ENCODE peak calls at places on chromosomes 2 and 18, in eight cellular contexts. J, Z, U, L, D, N, B and F are unnamed samples.

GRCh38 chr2:218031771-218032257 is 29.0 kb upstream of the TNS1 start:
- DNase-seq in J (no peak), Z (no peak), U (no peak), L (no peak), D (no peak), N (no peak), B (no peak), F (no peak)

GRCh38 chr18:14976736-14977430 is 228.9 kb downstream of the ANKRD30B start:
- DNase-seq in J (no peak), Z (peak; percentile 49), U (no peak), L (no peak), D (no peak), N (no peak), B (no peak), F (no peak)

GRCh38 chr2:219592721-219593120 is 4.9 kb upstream of the STK11IP start:
- DNase-seq in J (no peak), Z (no peak), U (no peak), L (no peak), D (no peak), N (no peak), B (no peak), F (no peak)

GRCh38 chr2:42132966-42133641 is 36.0 kb upstream of the EML4 start:
- DNase-seq in J (peak; percentile 97), Z (peak; percentile 98), U (peak; percentile 47), L (peak; percentile 77), D (no peak), N (peak; percentile 83), B (peak; percentile 71), F (peak; percentile 57)

GRCh38 chr2:169676357-169676756 is 17.8 kb downstream of the CFAP210 start:
- DNase-seq in J (no peak), Z (no peak), U (no peak), L (no peak), D (no peak), N (no peak), B (no peak), F (no peak)

GRCh38 chr2:151795646-151796240 is 32.5 kb downstream of the ARL5A start:
- DNase-seq in J (no peak), Z (peak; percentile 16), U (no peak), L (no peak), D (no peak), N (no peak), B (no peak), F (no peak)

GRCh38 chr2:24517247-24517646 is 26.2 kb downstream of the NCOA1 start:
- DNase-seq in J (no peak), Z (no peak), U (no peak), L (no peak), D (no peak), N (no peak), B (no peak), F (no peak)

GRCh38 chr2:66343259-66343658 is 91.7 kb upstream of the MEIS1 start:
- DNase-seq in J (no peak), Z (no peak), U (no peak), L (no peak), D (no peak), N (no peak), B (no peak), F (no peak)

GRCh38 chr2:6470518-6470917 is 395.2 kb downstream of the CMPK2 start:
- DNase-seq in J (no peak), Z (no peak), U (no peak), L (no peak), D (no peak), N (no peak), B (no peak), F (no peak)

GRCh38 chr2:221817052-221817451 is 244.9 kb upstream of the EPHA4 start:
- DNase-seq in J (no peak), Z (peak; percentile 35), U (no peak), L (no peak), D (no peak), N (no peak), B (no peak), F (no peak)

GRCh38 chr2:73984922-73985317 is 210 bp downstream of the TET3 start:
- DNase-seq in J (no peak), Z (no peak), U (no peak), L (no peak), D (no peak), N (peak; percentile 33), B (peak; percentile 65), F (no peak)

GRCh38 chr2:240138275-240138984 is 2.0 kb downstream of the OTOS start:
- DNase-seq in J (no peak), Z (peak; percentile 8), U (no peak), L (no peak), D (no peak), N (no peak), B (no peak), F (no peak)

GRCh38 chr2:70069049-70069448 is 18.2 kb upstream of the PCBP1 start:
- DNase-seq in J (no peak), Z (no peak), U (no peak), L (no peak), D (no peak), N (peak; percentile 38), B (no peak), F (no peak)

GRCh38 chr2:43105586-43106562 is 120.5 kb downstream of the ZFP36L2 start:
- DNase-seq in J (no peak), Z (peak; percentile 83), U (no peak), L (no peak), D (no peak), N (no peak), B (peak; percentile 53), F (no peak)

GRCh38 chr18:24231773-24232735 is 93.2 kb downstream of the CABYR start:
- DNase-seq in J (no peak), Z (peak; percentile 41), U (no peak), L (no peak), D (no peak), N (no peak), B (no peak), F (no peak)

GRCh38 chr18:34806527-34806926 is 96.4 kb downstream of the DTNA start:
- DNase-seq in J (no peak), Z (peak; percentile 21), U (no peak), L (no peak), D (no peak), N (no peak), B (no peak), F (no peak)

GRCh38 chr2:28528206-28528605 is 32.3 kb downstream of the PLB1 start:
- DNase-seq in J (no peak), Z (no peak), U (no peak), L (no peak), D (no peak), N (no peak), B (peak; percentile 72), F (no peak)

DNA sequence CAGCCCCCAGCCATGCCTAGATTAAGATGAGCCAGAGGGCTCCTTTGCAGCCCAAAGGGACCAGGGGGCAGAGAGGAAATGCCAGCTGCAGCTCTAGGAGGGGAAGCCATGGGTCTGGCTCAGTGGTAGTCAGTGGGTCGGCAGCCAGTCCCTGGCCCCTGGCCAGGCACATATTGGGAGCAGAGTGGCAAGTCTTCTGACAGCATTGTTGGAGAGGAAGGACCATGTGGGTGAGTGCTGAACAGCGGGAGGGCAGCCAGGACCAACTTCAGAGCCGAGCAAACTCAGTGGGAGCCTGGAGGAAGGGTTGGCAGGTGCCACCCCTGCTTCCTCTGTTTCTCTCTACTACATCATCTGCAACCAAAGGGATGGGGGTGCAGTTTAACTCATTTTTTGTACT is 140.5 kb upstream of the PELI1 start:
- DNase-seq in J (no peak), Z (no peak), U (no peak), L (no peak), D (no peak), N (no peak), B (peak; percentile 28), F (no peak)
- TF ChIP-seq CTCF in J (no peak), Z (no peak), U (no peak), L (no peak), D (no peak), N (no peak), B (no peak), F (no peak)

GRCh38 chr2:157792345-157793052 is 83.6 kb downstream of the ACVR1 start:
- DNase-seq in J (peak; percentile 78), Z (peak; percentile 76), U (no peak), L (no peak), D (no peak), N (no peak), B (no peak), F (no peak)

GRCh38 chr2:157790780-157791179 is 85.3 kb downstream of the ACVR1 start:
- DNase-seq in J (no peak), Z (no peak), U (no peak), L (no peak), D (no peak), N (no peak), B (no peak), F (no peak)

GRCh38 chr2:157789161-157789720 is 86.9 kb downstream of the ACVR1 start:
- DNase-seq in J (no peak), Z (peak; percentile 51), U (no peak), L (no peak), D (no peak), N (no peak), B (no peak), F (no peak)

GRCh38 chr2:157789933-157790511 is 86.1 kb downstream of the ACVR1 start:
- DNase-seq in J (no peak), Z (no peak), U (no peak), L (peak; percentile 47), D (no peak), N (no peak), B (peak; percentile 48), F (no peak)

GRCh38 chr2:157793053-157793612 is 83.0 kb downstream of the ACVR1 start:
- DNase-seq in J (no peak), Z (peak; percentile 24), U (no peak), L (no peak), D (no peak), N (no peak), B (no peak), F (no peak)
- TF ChIP-seq CTCF in J (peak; percentile 76), Z (peak; percentile 44), U (peak; percentile 42), L (peak; percentile 37), D (peak; percentile 9), N (no peak), B (peak; percentile 24), F (no peak)

DNA sequence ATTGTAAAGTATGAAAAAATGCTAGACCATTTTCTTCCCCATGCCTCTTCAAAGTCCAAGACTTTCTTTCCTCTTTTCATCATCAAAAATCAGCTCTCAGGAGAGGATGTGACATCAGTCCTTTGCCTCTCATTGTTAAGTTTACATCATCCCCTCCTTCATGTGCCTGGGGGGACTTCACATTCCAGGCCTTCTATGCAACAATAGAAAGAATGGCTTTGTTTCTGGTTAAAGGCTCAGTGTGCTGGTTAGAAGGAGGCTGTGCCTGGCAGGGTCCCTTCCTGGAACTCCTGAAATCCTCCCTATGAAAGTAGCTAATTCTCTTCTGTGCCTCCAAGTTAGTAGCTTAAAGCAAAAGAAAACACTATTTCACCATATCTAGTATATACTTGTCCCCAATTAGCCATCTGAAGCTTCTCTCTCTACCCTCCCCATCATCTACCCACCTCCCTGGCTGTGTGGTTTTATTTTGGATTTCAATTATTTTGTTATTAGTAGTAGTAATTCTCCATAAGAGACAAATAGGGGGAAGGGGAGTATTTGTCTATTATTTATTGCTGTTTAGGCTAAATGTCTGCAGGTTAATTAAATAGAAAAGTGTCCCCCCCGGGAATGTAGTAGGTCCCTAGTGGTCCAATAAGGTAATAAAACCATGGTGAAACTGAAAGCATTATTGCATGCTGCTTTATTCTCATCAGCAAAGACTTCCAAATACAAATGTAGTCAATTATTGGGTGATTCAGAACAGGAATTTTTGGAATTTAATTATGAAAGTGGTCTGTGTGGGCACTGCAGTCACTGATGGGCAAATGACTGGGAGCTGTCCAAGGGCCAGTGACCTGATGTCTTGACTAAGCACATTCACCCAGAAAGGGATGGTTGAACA is 69.0 kb downstream of the CPO start:
- DNase-seq in J (peak; percentile 7), Z (peak; percentile 49), U (no peak), L (no peak), D (peak; percentile 30), N (no peak), B (no peak), F (no peak)
- TF ChIP-seq CTCF in J (peak; percentile 56), Z (peak; percentile 34), U (no peak), L (no peak), D (peak; percentile 25), N (no peak), B (peak; percentile 19), F (no peak)

GRCh38 chr18:49648811-49649210 is 87.0 kb downstream of the LIPG start:
- DNase-seq in J (no peak), Z (no peak), U (no peak), L (no peak), D (no peak), N (no peak), B (no peak), F (no peak)
- TF ChIP-seq CTCF in J (peak; percentile 45), Z (no peak), U (no peak), L (no peak), D (peak; percentile 46), N (no peak), B (no peak), F (no peak)